ENCODE peak calls at places on chromosomes 11 and 22, in four cellular contexts. U is H1, V is K562, S is sigmoid colon. F is an unnamed sample. For H3K27me3, the result is how much of the 10 kb centered on the place peaks cover.

GRCh38 chr22:48496226-48496845 is 1331.3 kb downstream of the BRD1 start:
- DNase-seq in U (no peak), V (no peak), S (no peak), F (no peak)

GRCh38 chr11:70509476-70509875 is 111.1 kb downstream of the CTTN start:
- DNase-seq in U (no peak), V (no peak), S (no peak), F (peak)

GRCh38 chr22:38034278-38034882 is 22.8 kb upstream of the PICK1 start:
- DNase-seq in U (peak), V (peak), S (peak), F (peak)

GRCh38 chr11:12827929-12828812 is 153.9 kb downstream of the TEAD1 start:
- DNase-seq in U (no peak), V (no peak), S (no peak), F (no peak)

GRCh38 chr11:127843483-127844396 is 743.6 kb downstream of the ETS1 start:
- DNase-seq in U (peak), V (peak), S (peak), F (peak)

GRCh38 chr22:24153353-24153752 is 27.9 kb upstream of the SUSD2 start:
- DNase-seq in U (no peak), V (no peak), S (no peak), F (no peak)

GRCh38 chr22:30902496-30903357 is 65.8 kb downstream of the MORC2 start:
- DNase-seq in U (peak), V (peak), S (no peak), F (no peak)

GRCh38 chr11:37695283-37695682 is 1097.2 kb upstream of the RAG2 start:
- DNase-seq in U (no peak), V (no peak), S (no peak), F (no peak)

GRCh38 chr11:65204646-65205601 is 23.2 kb downstream of the CAPN1 start:
- DNase-seq in U (peak), V (peak), S (peak), F (no peak)

GRCh38 chr11:115716577-115717214 is 212.5 kb upstream of the CADM1 start:
- DNase-seq in U (no peak), V (no peak), S (peak), F (no peak)

GRCh38 chr11:111010391-111011354 is 234.9 kb upstream of the POU2AF2 start:
- DNase-seq in U (no peak), V (no peak), S (no peak), F (no peak)

GRCh38 chr11:72238040-72238450 is 5.9 kb downstream of the PHOX2A start:
- DNase-seq in U (peak), V (peak), S (peak), F (peak)

GRCh38 chr11:102157219-102157618 is 47.0 kb downstream of the YAP1 start:
- DNase-seq in U (no peak), V (no peak), S (peak), F (no peak)

GRCh38 chr11:92638678-92639077 is 330.8 kb upstream of the MTNR1B start:
- DNase-seq in U (no peak), V (no peak), S (no peak), F (no peak)

GRCh38 chr11:118343981-118344521 is at the start of gene CD3G:
- DNase-seq in U (no peak), V (no peak), S (no peak), F (no peak)

GRCh38 chr11:118340437-118340836 is 2.1 kb downstream of the CD3D start:
- DNase-seq in U (no peak), V (no peak), S (no peak), F (no peak)

GRCh38 chr11:118342503-118343161 is at the start of gene CD3D:
- DNase-seq in U (no peak), V (peak), S (no peak), F (no peak)

GRCh38 chr11:118343248-118343647 is 743 bp upstream of the CD3D start:
- DNase-seq in U (no peak), V (no peak), S (no peak), F (no peak)

DNA sequence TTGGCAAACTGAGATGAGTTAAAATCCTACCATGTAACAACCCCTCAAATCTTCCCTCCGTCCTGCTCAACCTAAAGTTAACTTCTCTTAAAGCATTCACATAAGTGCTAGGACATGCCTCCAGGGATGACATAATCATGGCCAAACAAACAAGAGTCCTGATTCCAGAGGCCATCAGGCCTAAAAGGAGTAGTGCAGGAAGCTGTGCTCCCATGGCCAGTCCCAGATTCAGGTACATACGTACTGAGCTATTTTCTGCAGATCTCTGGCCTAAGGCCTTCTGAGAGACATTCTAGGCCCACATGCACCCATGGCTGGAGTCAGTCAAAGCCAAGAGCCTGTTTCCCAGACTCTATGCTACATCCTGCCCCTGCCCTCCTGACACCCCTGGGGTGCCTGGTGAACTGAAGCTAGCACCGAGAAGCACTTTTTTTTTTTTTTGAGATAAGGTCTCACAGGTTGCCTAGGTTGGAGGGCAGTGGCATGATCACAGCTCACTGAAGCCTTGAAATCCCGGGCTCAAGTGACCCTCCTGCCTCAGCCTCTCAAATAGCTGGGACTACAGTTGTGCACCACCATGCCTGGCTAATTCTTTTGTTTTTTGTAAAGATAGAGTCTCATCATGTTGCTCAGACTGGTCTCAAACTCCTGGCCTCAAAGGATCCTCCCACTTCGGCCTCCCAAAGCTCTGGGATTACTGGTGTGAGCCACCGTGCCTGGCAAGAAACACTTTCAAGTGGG is 586 bp downstream of the CD3D start:
- DNase-seq in U (no peak), V (no peak), S (no peak), F (no peak)
- H3K27me3 ChIP-seq in U (under half), V (under half), S (under half), F (under half)

DNA sequence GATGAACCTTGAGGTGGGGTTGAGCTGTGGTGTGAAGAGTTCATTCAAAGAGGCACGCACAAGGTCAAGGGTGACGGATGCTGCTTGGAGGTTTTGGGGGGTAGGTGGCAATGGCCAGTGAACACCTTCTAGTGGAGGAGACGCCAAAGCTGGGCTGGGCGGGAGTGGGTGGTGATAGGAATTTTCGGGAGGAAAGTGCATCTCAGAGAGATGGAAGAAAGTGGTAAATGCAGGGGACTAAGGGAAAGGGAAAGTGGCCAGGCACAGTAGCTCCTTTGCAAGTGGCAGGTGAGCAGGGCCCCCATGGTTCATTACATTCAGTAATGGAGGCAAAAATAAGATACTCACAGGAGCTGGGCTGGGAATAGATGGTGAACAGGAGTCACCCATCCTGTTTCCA is 499.7 kb downstream of the MIAT start:
- DNase-seq in U (no peak), V (no peak), S (no peak), F (no peak)
- TF ChIP-seq CTCF in U (no peak), V (no peak), S (no peak), F (no peak)

GRCh38 chr11:8233691-8234424 is 29.8 kb downstream of the LMO1 start:
- DNase-seq in U (no peak), V (no peak), S (no peak), F (no peak)
- TF ChIP-seq EP300 in U (no peak), V (no peak), S (no peak), F (no peak)

GRCh38 chr11:105867742-105868141 is 154.3 kb downstream of the MSANTD4 start:
- DNase-seq in U (no peak), V (no peak), S (no peak), F (no peak)
- H3K27me3 ChIP-seq in U (under half), V (under half), S (under half), F (under half)

DNA sequence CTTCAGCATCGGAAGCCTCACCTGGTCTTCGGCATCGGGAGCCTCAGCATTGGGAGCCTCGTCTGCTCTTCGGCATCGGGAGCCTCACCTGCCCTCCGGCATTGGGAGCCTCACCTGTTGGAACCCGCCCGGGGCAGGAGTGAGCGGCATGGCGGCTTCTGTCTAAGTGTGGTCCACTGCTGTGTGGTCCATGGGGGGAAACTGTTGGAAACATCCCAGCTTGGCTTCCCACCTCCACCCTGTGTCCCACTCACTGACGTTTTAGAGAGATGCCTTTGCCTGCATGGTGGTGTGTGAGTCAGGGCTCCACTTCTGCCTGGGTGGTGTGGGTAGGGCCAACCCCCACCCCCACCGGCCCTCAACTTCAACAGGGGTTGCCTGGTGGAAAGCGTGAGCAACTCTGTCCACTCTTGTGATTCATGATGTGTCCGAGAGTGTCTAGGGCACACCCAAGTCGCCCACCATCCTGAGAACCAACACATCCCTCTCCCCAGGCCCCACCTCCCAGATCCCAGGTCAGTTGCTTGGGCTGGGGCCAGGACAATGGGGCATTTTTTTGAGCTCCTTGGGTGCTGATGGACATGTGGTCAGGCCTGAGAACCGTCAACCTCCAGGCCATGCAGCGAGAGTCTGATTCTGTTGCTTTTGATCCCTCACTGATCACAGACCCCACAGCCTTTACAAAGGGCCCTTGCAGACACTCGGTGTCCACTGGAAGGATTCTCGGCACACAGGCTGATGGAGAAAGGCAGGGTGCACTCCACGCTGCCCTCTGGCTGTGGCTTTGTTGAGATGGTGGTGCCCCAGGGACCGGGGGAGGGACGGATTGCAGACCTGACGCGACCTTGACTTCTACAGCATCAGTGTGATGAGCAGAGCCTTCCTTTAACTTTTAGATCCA is 406.7 kb downstream of the TBC1D22A start:
- DNase-seq in U (peak), V (no peak), S (peak), F (peak)
- TF ChIP-seq CTCF in U (peak), V (peak), S (no peak), F (no peak)

GRCh38 chr11:86116386-86116726 is 47.5 kb upstream of the PICALM start:
- DNase-seq in U (no peak), V (no peak), S (no peak), F (no peak)
- TF ChIP-seq EP300 in U (no peak), V (no peak), S (no peak), F (no peak)

DNA sequence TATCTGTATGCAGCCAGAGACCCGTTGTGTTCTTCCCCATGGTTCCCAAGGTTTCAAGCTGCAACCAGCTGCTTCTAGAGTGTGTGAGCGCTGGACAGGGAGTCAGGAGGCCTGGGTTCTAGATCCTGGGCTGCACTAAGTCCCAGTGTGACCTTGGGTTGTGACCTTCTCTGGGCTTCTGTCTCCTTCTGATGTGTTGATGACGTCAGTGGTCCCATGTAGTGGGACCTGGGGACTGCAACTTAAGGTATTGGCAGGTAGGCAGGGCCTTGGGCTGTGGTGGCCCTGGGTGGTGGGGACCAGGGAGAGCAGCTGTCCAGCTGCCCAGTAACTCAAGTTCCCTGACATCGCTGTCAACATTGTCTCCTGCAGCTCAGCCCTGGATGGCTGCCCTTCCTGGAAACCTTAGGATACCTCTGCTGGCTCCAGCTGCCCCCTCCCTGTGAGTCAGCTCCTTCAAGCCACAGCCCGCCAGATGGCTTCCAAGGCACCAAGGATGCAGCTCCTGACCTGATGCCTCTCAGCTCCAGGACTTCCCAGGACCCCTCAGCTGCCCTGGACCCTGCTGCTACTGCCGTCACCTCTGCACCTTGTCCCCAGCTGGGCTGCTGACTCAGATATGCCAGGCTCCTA is 1.3 kb upstream of the PVALB start:
- DNase-seq in U (no peak), V (no peak), S (no peak), F (no peak)
- H3K27me3 ChIP-seq in U (under half), V (half or more), S (under half), F (under half)

GRCh38 chr11:25734592-25735211 is 597.2 kb upstream of the ANO3 start:
- DNase-seq in U (no peak), V (no peak), S (no peak), F (no peak)
- TF ChIP-seq CTCF in U (peak), V (no peak), S (no peak), F (no peak)

DNA sequence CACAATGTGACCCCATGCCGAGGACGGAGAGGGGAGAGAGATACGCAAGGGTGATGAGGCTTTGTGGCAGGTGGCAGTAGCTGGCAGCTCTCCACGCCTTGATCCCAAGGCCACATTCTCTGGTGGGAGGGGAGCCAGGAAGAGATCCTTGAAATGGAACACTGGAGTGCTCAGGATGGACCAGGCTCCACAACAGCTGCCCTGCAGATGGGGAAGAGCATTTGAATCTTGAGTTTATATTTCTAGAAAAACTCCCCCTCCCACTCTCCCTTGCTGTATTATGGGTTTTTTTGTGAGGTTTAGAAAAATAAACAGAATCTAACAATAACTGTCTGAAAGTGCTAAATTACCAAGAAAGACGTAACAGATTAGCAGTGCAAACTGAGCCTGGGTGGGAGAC is 61.6 kb upstream of the CDON start:
- DNase-seq in U (no peak), V (no peak), S (no peak), F (peak)
- TF ChIP-seq EP300 in U (no peak), V (no peak), S (no peak), F (no peak)

DNA sequence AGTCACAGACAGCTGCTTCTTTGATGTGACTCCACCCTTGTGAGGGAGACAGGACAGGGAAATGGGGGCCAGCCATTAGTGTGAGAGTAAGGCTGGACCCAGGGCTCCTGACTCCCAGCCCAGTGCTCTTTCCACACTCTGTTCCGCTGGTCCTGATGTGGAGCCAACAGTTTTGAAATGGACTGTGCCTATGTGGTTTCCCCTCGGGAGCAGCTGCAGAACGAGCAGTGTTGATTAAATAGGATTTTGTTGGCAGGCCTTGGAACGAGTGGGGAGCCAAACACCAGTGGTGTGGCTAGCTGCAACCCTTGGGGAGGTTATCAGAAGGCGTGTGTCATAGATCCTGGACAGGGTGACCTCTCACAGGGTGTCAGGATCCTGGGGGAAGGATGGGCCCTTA is 66.5 kb upstream of the AMPD3 start:
- DNase-seq in U (no peak), V (no peak), S (peak), F (no peak)
- H3K27me3 ChIP-seq in U (under half), V (under half), S (under half), F (under half)

F was measured in ovary.